ENCODE peak calls at places on chromosomes 4 and X, in four cellular contexts. X is H7, A is left lung, P is GM12878. G is an unnamed sample. For H3K36me3 and H3K27me3, the result is how much of the 10 kb centered on the place peaks cover.

GRCh38 chrX:136210806-136211205 is 40.4 kb downstream of the MAP7D3 start:
- DNase-seq in X (no peak), A (no peak), P (no peak), G (no peak)

GRCh38 chr4:107183155-107183774 is 147.2 kb upstream of the DKK2 start:
- DNase-seq in X (peak), A (no peak), P (peak), G (no peak)

GRCh38 chr4:183468210-183469095 is 24.0 kb downstream of the CDKN2AIP start:
- DNase-seq in X (no peak), A (no peak), P (no peak), G (no peak)

GRCh38 chrX:103678199-103678993 is 8.1 kb downstream of the MORF4L2 start:
- DNase-seq in X (no peak), A (no peak), P (no peak), G (no peak)

GRCh38 chrX:70292788-70293187 is 2.9 kb downstream of the KIF4A start:
- DNase-seq in X (no peak), A (no peak), P (no peak), G (no peak)

GRCh38 chrX:123425904-123426303 is 241.8 kb downstream of the GRIA3 start:
- DNase-seq in X (no peak), A (no peak), P (no peak), G (peak)

GRCh38 chr4:149161247-149161646 is 654.4 kb downstream of the IQCM start:
- DNase-seq in X (no peak), A (no peak), P (no peak), G (no peak)

GRCh38 chr4:647481-647880 is 22.1 kb downstream of the PDE6B start:
- DNase-seq in X (no peak), A (peak), P (no peak), G (no peak)

GRCh38 chr4:161767116-161767515 is 396.7 kb downstream of the FSTL5 start:
- DNase-seq in X (no peak), A (no peak), P (no peak), G (no peak)

GRCh38 chr4:152172146-152172545 is 363.7 kb downstream of the FBXW7 start:
- DNase-seq in X (no peak), A (no peak), P (no peak), G (no peak)

GRCh38 chr4:152160236-152160800 is 375.6 kb downstream of the FBXW7 start:
- DNase-seq in X (no peak), A (no peak), P (no peak), G (no peak)

GRCh38 chrX:124719060-124719459 is 372.7 kb downstream of the SH2D1A start:
- DNase-seq in X (no peak), A (no peak), P (no peak), G (no peak)

GRCh38 chr4:55038176-55038890 is 87.1 kb downstream of the KDR start:
- DNase-seq in X (no peak), A (no peak), P (no peak), G (no peak)

GRCh38 chr4:61740950-61741638 is 541.0 kb downstream of the ADGRL3 start:
- DNase-seq in X (peak), A (no peak), P (no peak), G (no peak)

GRCh38 chrX:16205840-16206239 is 38.6 kb downstream of the MAGEB17 start:
- DNase-seq in X (no peak), A (no peak), P (no peak), G (no peak)

GRCh38 chrX:150229481-150229880 is 133.6 kb upstream of the MAMLD1 start:
- DNase-seq in X (no peak), A (no peak), P (no peak), G (no peak)

GRCh38 chr4:158729716-158730559 is 6.7 kb upstream of the PPID start:
- DNase-seq in X (peak), A (no peak), P (peak), G (peak)

GRCh38 chr4:15778742-15779231 is 659 bp downstream of the CD38 start:
- DNase-seq in X (no peak), A (peak), P (no peak), G (peak)

GRCh38 chrX:19554786-19555185 is 39.5 kb upstream of the MAP3K15 start:
- DNase-seq in X (no peak), A (no peak), P (peak), G (peak)

GRCh38 chr4:182978152-182978827 is 61.1 kb upstream of the DCTD start:
- DNase-seq in X (no peak), A (no peak), P (peak), G (no peak)

GRCh38 chrX:45781901-45782553 is 581.4 kb upstream of the DIPK2B start:
- DNase-seq in X (peak), A (no peak), P (no peak), G (peak)

GRCh38 chr4:165462009-165462408 is 83.2 kb downstream of the CPE start:
- DNase-seq in X (no peak), A (no peak), P (no peak), G (no peak)

GRCh38 chr4:168124008-168124641 is 31.8 kb downstream of the ANXA10 start:
- DNase-seq in X (no peak), A (no peak), P (no peak), G (no peak)

GRCh38 chr4:161894493-161895167 is 269.2 kb downstream of the FSTL5 start:
- DNase-seq in X (no peak), A (no peak), P (no peak), G (peak)

GRCh38 chr4:183876268-183876934 is 28.7 kb upstream of the STOX2 start:
- DNase-seq in X (no peak), A (peak), P (no peak), G (peak)

GRCh38 chr4:96736352-96736889 is 896.5 kb downstream of the PDHA2 start:
- DNase-seq in X (peak), A (no peak), P (no peak), G (no peak)

GRCh38 chr4:2412885-2413716 is 5.3 kb downstream of the ZFYVE28 start:
- DNase-seq in X (peak), A (peak), P (peak), G (peak)

GRCh38 chr4:165096776-165097175 is 15.9 kb downstream of the TMEM192 start:
- DNase-seq in X (peak), A (no peak), P (no peak), G (no peak)

GRCh38 chr4:81032805-81033684 is 2.5 kb downstream of the BMP3 start:
- DNase-seq in X (peak), A (no peak), P (no peak), G (no peak)

GRCh38 chr4:92387459-92388069 is 83.8 kb downstream of the GRID2 start:
- DNase-seq in X (peak), A (no peak), P (peak), G (no peak)

GRCh38 chrX:155031657-155032056 is 5.0 kb downstream of the FUNDC2 start:
- DNase-seq in X (no peak), A (no peak), P (no peak), G (no peak)

GRCh38 chr4:76016383-76016782 is 6.9 kb downstream of the CXCL10 start:
- DNase-seq in X (no peak), A (no peak), P (peak), G (no peak)

GRCh38 chrX:65601530-65602281 is 65.7 kb upstream of the MSN start:
- DNase-seq in X (no peak), A (peak), P (no peak), G (peak)

GRCh38 chr4:127788517-127788916 is 6.4 kb downstream of the HSPA4L start:
- DNase-seq in X (peak), A (no peak), P (no peak), G (no peak)

GRCh38 chr4:122716825-122717448 is 15.6 kb upstream of the BBS12 start:
- DNase-seq in X (peak), A (no peak), P (no peak), G (peak)

GRCh38 chrX:8126092-8126491 is 45.0 kb downstream of the VCX2 start:
- DNase-seq in X (no peak), A (no peak), P (no peak), G (no peak)

GRCh38 chr4:184958839-184959238 is 59.5 kb upstream of the HELT start:
- DNase-seq in X (no peak), A (no peak), P (no peak), G (no peak)

GRCh38 chrX:71867680-71868079 is 43.0 kb upstream of the NHSL2 start:
- DNase-seq in X (no peak), A (no peak), P (no peak), G (no peak)

GRCh38 chrX:71871367-71871766 is 39.3 kb upstream of the NHSL2 start:
- DNase-seq in X (no peak), A (no peak), P (no peak), G (peak)

GRCh38 chrX:71872542-71873458 is 37.8 kb upstream of the NHSL2 start:
- DNase-seq in X (no peak), A (peak), P (no peak), G (no peak)

GRCh38 chrX:71873459-71873833 is 37.2 kb upstream of the NHSL2 start:
- DNase-seq in X (no peak), A (no peak), P (no peak), G (no peak)

GRCh38 chrX:71870337-71871098 is 40.1 kb upstream of the NHSL2 start:
- DNase-seq in X (peak), A (no peak), P (no peak), G (no peak)
- H3K36me3 ChIP-seq in X (under half), A (under half), P (under half), G (under half)

GRCh38 chrX:47273011-47273730 is 40.4 kb downstream of the USP11 start:
- DNase-seq in X (no peak), A (no peak), P (no peak), G (no peak)
- H3K27me3 ChIP-seq in X (under half), A (under half), P (under half), G (under half)

GRCh38 chr4:39900966-39901365 is 76.7 kb downstream of the PDS5A start:
- DNase-seq in X (no peak), A (no peak), P (no peak), G (no peak)
- H3K36me3 ChIP-seq in X (under half), A (half or more), P (under half), G (under half)

GRCh38 chr4:4384837-4385236 is 2.1 kb upstream of the NSG1 start:
- DNase-seq in X (peak), A (no peak), P (no peak), G (no peak)
- H3K27me3 ChIP-seq in X (under half), A (under half), P (under half), G (under half)

DNA sequence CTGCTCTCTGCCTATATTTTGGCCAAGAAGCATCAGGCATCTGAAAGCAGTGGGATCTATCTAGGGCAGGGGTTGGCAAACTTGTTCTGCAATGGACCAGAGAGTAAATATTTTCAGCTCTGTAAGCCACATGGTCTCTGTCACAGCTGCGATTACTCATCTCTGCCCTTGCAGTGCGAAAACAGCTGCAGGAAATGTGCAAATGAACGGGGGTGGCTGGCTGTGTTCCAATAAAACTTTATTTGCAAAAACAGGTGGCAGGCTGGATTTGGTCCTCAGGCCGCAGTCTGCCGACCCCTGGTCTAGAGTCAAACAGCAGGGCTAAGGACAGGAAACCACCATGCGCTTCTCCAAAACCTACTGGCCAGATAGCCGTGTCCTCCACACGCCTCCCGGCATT is 48.6 kb downstream of the ACOX3 start:
- DNase-seq in X (no peak), A (no peak), P (peak), G (peak)
- H3K36me3 ChIP-seq in X (under half), A (half or more), P (under half), G (under half)

GRCh38 chrX:28552322-28552721 is 34.9 kb upstream of the IL1RAPL1 start:
- DNase-seq in X (no peak), A (no peak), P (no peak), G (peak)
- H3K27me3 ChIP-seq in X (under half), A (under half), P (under half), G (under half)

GRCh38 chrX:114201622-114202021 is 382.3 kb upstream of the HTR2C start:
- DNase-seq in X (peak), A (no peak), P (no peak), G (no peak)
- H3K36me3 ChIP-seq in X (under half), A (under half), P (under half), G (under half)

GRCh38 chrX:130805906-130806305 is 97.1 kb downstream of the ENOX2 start:
- DNase-seq in X (no peak), A (no peak), P (no peak), G (no peak)
- H3K27me3 ChIP-seq in X (under half), A (under half), P (under half), G (under half)

DNA sequence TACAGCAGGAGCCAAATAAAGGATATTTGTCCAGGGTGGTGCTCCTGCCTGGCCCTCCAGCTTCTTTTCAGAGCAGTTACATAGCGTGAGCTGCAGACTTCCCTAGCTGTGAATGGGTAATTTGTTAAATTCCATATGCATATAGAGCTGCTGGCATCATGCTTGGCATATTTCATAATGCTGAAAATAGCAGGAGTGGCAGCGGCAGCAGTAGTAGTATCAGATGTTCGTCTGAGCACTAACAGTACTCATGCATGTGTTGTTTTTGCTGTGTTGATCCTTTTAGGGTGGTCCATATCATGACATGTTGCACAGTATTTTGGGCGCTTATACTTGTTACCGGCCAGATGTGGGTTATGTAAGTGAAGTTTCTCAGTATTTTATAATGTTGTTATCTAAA is 33.6 kb upstream of the TADA2B start:
- DNase-seq in X (no peak), A (no peak), P (no peak), G (no peak)
- H3K36me3 ChIP-seq in X (under half), A (half or more), P (under half), G (under half)

GRCh38 chr4:186726440-186727148 is 2.9 kb upstream of the FAT1 start:
- DNase-seq in X (peak), A (peak), P (no peak), G (peak)

GRCh38 chr4:186724861-186725419 is 1.3 kb upstream of the FAT1 start:
- DNase-seq in X (no peak), A (no peak), P (no peak), G (no peak)

GRCh38 chr4:186726150-186726439 is 2.4 kb upstream of the FAT1 start:
- DNase-seq in X (no peak), A (no peak), P (no peak), G (no peak)

GRCh38 chr4:186724048-186724860 is 598 bp upstream of the FAT1 start:
- DNase-seq in X (peak), A (peak), P (no peak), G (peak)

GRCh38 chr4:186725422-186726149 is 1.9 kb upstream of the FAT1 start:
- DNase-seq in X (peak), A (peak), P (no peak), G (peak)
- H3K27me3 ChIP-seq in X (under half), A (under half), P (under half), G (under half)